ENCODE peak calls at places on chromosome 20, in seven cellular contexts. One of them, this sample, is unnamed.

GRCh38 chr20:5136096-5136495 is 9.3 kb downstream of the CDS2 start:
- DNase-seq in stimulated activated CD4-positive, alpha-beta T cell treated with anti-CD3 and anti-CD28 coated beads, Interleukin-1b, Interleukin-23, amount 100 ng/mL, for 1 hour: no peak
- DNase-seq in G401: no peak
- DNase-seq in cardiac fibroblast: no peak
- DNase-seq in activated naive CD4-positive, alpha-beta T cell: no peak
- DNase-seq in iris pigment epithelial cell: no peak
- DNase-seq in KG1: no peak
- DNase-seq in this sample: no peak

GRCh38 chr20:46883847-46884246 is 10.8 kb upstream of the EYA2 start:
- DNase-seq in G401: no peak
- DNase-seq in iris pigment epithelial cell: no peak
- DNase-seq in KG1: no peak
- DNase-seq in stimulated activated CD4-positive, alpha-beta T cell treated with anti-CD3 and anti-CD28 coated beads, Interleukin-1b, Interleukin-23, amount 100 ng/mL, for 1 hour: no peak
- DNase-seq in activated naive CD4-positive, alpha-beta T cell: no peak
- DNase-seq in cardiac fibroblast: no peak
- DNase-seq in this sample: no peak

GRCh38 chr20:52454660-52455059 is 263.1 kb upstream of the ZFP64 start:
- DNase-seq in iris pigment epithelial cell: peak; percentile 31
- DNase-seq in KG1: no peak
- DNase-seq in activated naive CD4-positive, alpha-beta T cell: no peak
- DNase-seq in G401: no peak
- DNase-seq in stimulated activated CD4-positive, alpha-beta T cell treated with anti-CD3 and anti-CD28 coated beads, Interleukin-1b, Interleukin-23, amount 100 ng/mL, for 1 hour: no peak
- DNase-seq in cardiac fibroblast: peak; percentile 61
- DNase-seq in this sample: no peak

GRCh38 chr20:60481051-60481741 is 523.0 kb downstream of the CDH26 start:
- DNase-seq in G401: no peak
- DNase-seq in KG1: no peak
- DNase-seq in stimulated activated CD4-positive, alpha-beta T cell treated with anti-CD3 and anti-CD28 coated beads, Interleukin-1b, Interleukin-23, amount 100 ng/mL, for 1 hour: no peak
- DNase-seq in iris pigment epithelial cell: no peak
- DNase-seq in activated naive CD4-positive, alpha-beta T cell: no peak
- DNase-seq in cardiac fibroblast: no peak
- DNase-seq in this sample: no peak

GRCh38 chr20:34516874-34517542 is 786 bp downstream of the DYNLRB1 start:
- DNase-seq in stimulated activated CD4-positive, alpha-beta T cell treated with anti-CD3 and anti-CD28 coated beads, Interleukin-1b, Interleukin-23, amount 100 ng/mL, for 1 hour: no peak
- DNase-seq in iris pigment epithelial cell: peak; percentile 15
- DNase-seq in cardiac fibroblast: no peak
- DNase-seq in KG1: peak; percentile 53
- DNase-seq in activated naive CD4-positive, alpha-beta T cell: no peak
- DNase-seq in G401: no peak
- DNase-seq in this sample: peak; percentile 76

GRCh38 chr20:19785173-19785799 is 27.2 kb downstream of the RIN2 start:
- DNase-seq in cardiac fibroblast: peak; percentile 81
- DNase-seq in KG1: no peak
- DNase-seq in stimulated activated CD4-positive, alpha-beta T cell treated with anti-CD3 and anti-CD28 coated beads, Interleukin-1b, Interleukin-23, amount 100 ng/mL, for 1 hour: no peak
- DNase-seq in iris pigment epithelial cell: peak; percentile 76
- DNase-seq in G401: no peak
- DNase-seq in activated naive CD4-positive, alpha-beta T cell: no peak
- DNase-seq in this sample: no peak

GRCh38 chr20:10306440-10307358 is 88.1 kb downstream of the SNAP25 start:
- DNase-seq in iris pigment epithelial cell: peak; percentile 93
- DNase-seq in stimulated activated CD4-positive, alpha-beta T cell treated with anti-CD3 and anti-CD28 coated beads, Interleukin-1b, Interleukin-23, amount 100 ng/mL, for 1 hour: no peak
- DNase-seq in activated naive CD4-positive, alpha-beta T cell: no peak
- DNase-seq in KG1: no peak
- DNase-seq in G401: no peak
- DNase-seq in cardiac fibroblast: peak; percentile 86
- DNase-seq in this sample: no peak

GRCh38 chr20:44028868-44029847 is 114.5 kb downstream of the TOX2 start:
- DNase-seq in stimulated activated CD4-positive, alpha-beta T cell treated with anti-CD3 and anti-CD28 coated beads, Interleukin-1b, Interleukin-23, amount 100 ng/mL, for 1 hour: no peak
- DNase-seq in cardiac fibroblast: no peak
- DNase-seq in KG1: no peak
- DNase-seq in activated naive CD4-positive, alpha-beta T cell: no peak
- DNase-seq in G401: no peak
- DNase-seq in iris pigment epithelial cell: no peak
- DNase-seq in this sample: no peak

GRCh38 chr20:11544029-11544678 is 373.5 kb upstream of the BTBD3 start:
- DNase-seq in stimulated activated CD4-positive, alpha-beta T cell treated with anti-CD3 and anti-CD28 coated beads, Interleukin-1b, Interleukin-23, amount 100 ng/mL, for 1 hour: no peak
- DNase-seq in cardiac fibroblast: peak; percentile 81
- DNase-seq in iris pigment epithelial cell: peak; percentile 71
- DNase-seq in G401: peak; percentile 75
- DNase-seq in KG1: peak; percentile 55
- DNase-seq in activated naive CD4-positive, alpha-beta T cell: no peak
- DNase-seq in this sample: peak; percentile 89

GRCh38 chr20:19543114-19543513 is 214.9 kb upstream of the RIN2 start:
- DNase-seq in activated naive CD4-positive, alpha-beta T cell: no peak
- DNase-seq in stimulated activated CD4-positive, alpha-beta T cell treated with anti-CD3 and anti-CD28 coated beads, Interleukin-1b, Interleukin-23, amount 100 ng/mL, for 1 hour: no peak
- DNase-seq in iris pigment epithelial cell: no peak
- DNase-seq in cardiac fibroblast: no peak
- DNase-seq in G401: no peak
- DNase-seq in KG1: no peak
- DNase-seq in this sample: no peak

GRCh38 chr20:9359561-9360308 is 154.7 kb upstream of the LAMP5 start:
- DNase-seq in KG1: peak; percentile 15
- DNase-seq in iris pigment epithelial cell: peak; percentile 70
- DNase-seq in cardiac fibroblast: peak; percentile 80
- DNase-seq in activated naive CD4-positive, alpha-beta T cell: no peak
- DNase-seq in stimulated activated CD4-positive, alpha-beta T cell treated with anti-CD3 and anti-CD28 coated beads, Interleukin-1b, Interleukin-23, amount 100 ng/mL, for 1 hour: no peak
- DNase-seq in G401: peak; percentile 70
- DNase-seq in this sample: peak; percentile 77

GRCh38 chr20:9506337-9506821 is 8.0 kb upstream of the LAMP5 start:
- DNase-seq in activated naive CD4-positive, alpha-beta T cell: no peak
- DNase-seq in G401: no peak
- DNase-seq in KG1: no peak
- DNase-seq in cardiac fibroblast: no peak
- DNase-seq in iris pigment epithelial cell: no peak
- DNase-seq in stimulated activated CD4-positive, alpha-beta T cell treated with anti-CD3 and anti-CD28 coated beads, Interleukin-1b, Interleukin-23, amount 100 ng/mL, for 1 hour: no peak
- DNase-seq in this sample: no peak

GRCh38 chr20:54525906-54526596 is 50.7 kb downstream of the DOK5 start:
- DNase-seq in activated naive CD4-positive, alpha-beta T cell: no peak
- DNase-seq in iris pigment epithelial cell: no peak
- DNase-seq in KG1: no peak
- DNase-seq in stimulated activated CD4-positive, alpha-beta T cell treated with anti-CD3 and anti-CD28 coated beads, Interleukin-1b, Interleukin-23, amount 100 ng/mL, for 1 hour: no peak
- DNase-seq in G401: no peak
- DNase-seq in cardiac fibroblast: peak; percentile 46
- DNase-seq in this sample: no peak

GRCh38 chr20:16942702-16943101 is 194.5 kb downstream of the OTOR start:
- DNase-seq in KG1: no peak
- DNase-seq in activated naive CD4-positive, alpha-beta T cell: no peak
- DNase-seq in stimulated activated CD4-positive, alpha-beta T cell treated with anti-CD3 and anti-CD28 coated beads, Interleukin-1b, Interleukin-23, amount 100 ng/mL, for 1 hour: no peak
- DNase-seq in cardiac fibroblast: no peak
- DNase-seq in iris pigment epithelial cell: peak; percentile 74
- DNase-seq in G401: no peak
- DNase-seq in this sample: no peak

GRCh38 chr20:18904624-18905023 is 91.0 kb downstream of the SCP2D1 start:
- DNase-seq in G401: peak; percentile 31
- DNase-seq in stimulated activated CD4-positive, alpha-beta T cell treated with anti-CD3 and anti-CD28 coated beads, Interleukin-1b, Interleukin-23, amount 100 ng/mL, for 1 hour: no peak
- DNase-seq in KG1: no peak
- DNase-seq in iris pigment epithelial cell: no peak
- DNase-seq in cardiac fibroblast: no peak
- DNase-seq in activated naive CD4-positive, alpha-beta T cell: no peak
- DNase-seq in this sample: peak; percentile 1

GRCh38 chr20:43726811-43727338 is at the start of gene GTSF1L:
- DNase-seq in KG1: no peak
- DNase-seq in G401: no peak
- DNase-seq in iris pigment epithelial cell: peak; percentile 39
- DNase-seq in cardiac fibroblast: peak; percentile 55
- DNase-seq in activated naive CD4-positive, alpha-beta T cell: no peak
- DNase-seq in stimulated activated CD4-positive, alpha-beta T cell treated with anti-CD3 and anti-CD28 coated beads, Interleukin-1b, Interleukin-23, amount 100 ng/mL, for 1 hour: no peak
- DNase-seq in this sample: no peak

GRCh38 chr20:40506567-40506966 is 182.5 kb downstream of the MAFB start:
- DNase-seq in cardiac fibroblast: peak; percentile 99
- DNase-seq in iris pigment epithelial cell: peak; percentile 98
- DNase-seq in activated naive CD4-positive, alpha-beta T cell: no peak
- DNase-seq in stimulated activated CD4-positive, alpha-beta T cell treated with anti-CD3 and anti-CD28 coated beads, Interleukin-1b, Interleukin-23, amount 100 ng/mL, for 1 hour: no peak
- DNase-seq in G401: peak; percentile 3
- DNase-seq in KG1: peak; percentile 46
- DNase-seq in this sample: no peak

GRCh38 chr20:35636095-35636494 is 20.5 kb downstream of the SPAG4 start:
- DNase-seq in G401: no peak
- DNase-seq in activated naive CD4-positive, alpha-beta T cell: no peak
- DNase-seq in KG1: no peak
- DNase-seq in iris pigment epithelial cell: no peak
- DNase-seq in cardiac fibroblast: no peak
- DNase-seq in stimulated activated CD4-positive, alpha-beta T cell treated with anti-CD3 and anti-CD28 coated beads, Interleukin-1b, Interleukin-23, amount 100 ng/mL, for 1 hour: no peak
- DNase-seq in this sample: no peak

GRCh38 chr20:26208296-26209091 is 511.8 kb upstream of the ZNF337 start:
- DNase-seq in cardiac fibroblast: no peak
- DNase-seq in stimulated activated CD4-positive, alpha-beta T cell treated with anti-CD3 and anti-CD28 coated beads, Interleukin-1b, Interleukin-23, amount 100 ng/mL, for 1 hour: peak; percentile 16
- DNase-seq in KG1: no peak
- DNase-seq in activated naive CD4-positive, alpha-beta T cell: peak; percentile 47
- DNase-seq in G401: no peak
- DNase-seq in iris pigment epithelial cell: no peak
- DNase-seq in this sample: no peak

GRCh38 chr20:15976047-15976731 is 597.1 kb downstream of the KIF16B start:
- DNase-seq in G401: peak; percentile 69
- DNase-seq in cardiac fibroblast: no peak
- DNase-seq in iris pigment epithelial cell: no peak
- DNase-seq in activated naive CD4-positive, alpha-beta T cell: no peak
- DNase-seq in stimulated activated CD4-positive, alpha-beta T cell treated with anti-CD3 and anti-CD28 coated beads, Interleukin-1b, Interleukin-23, amount 100 ng/mL, for 1 hour: no peak
- DNase-seq in KG1: no peak
- DNase-seq in this sample: no peak

GRCh38 chr20:57167971-57168693 is 98.3 kb downstream of the BMP7 start:
- DNase-seq in cardiac fibroblast: no peak
- DNase-seq in stimulated activated CD4-positive, alpha-beta T cell treated with anti-CD3 and anti-CD28 coated beads, Interleukin-1b, Interleukin-23, amount 100 ng/mL, for 1 hour: no peak
- DNase-seq in KG1: no peak
- DNase-seq in activated naive CD4-positive, alpha-beta T cell: no peak
- DNase-seq in G401: peak; percentile 16
- DNase-seq in iris pigment epithelial cell: no peak
- DNase-seq in this sample: no peak

GRCh38 chr20:57560554-57561355 is at the start of gene PCK1:
- DNase-seq in KG1: no peak
- DNase-seq in activated naive CD4-positive, alpha-beta T cell: no peak
- DNase-seq in iris pigment epithelial cell: no peak
- DNase-seq in stimulated activated CD4-positive, alpha-beta T cell treated with anti-CD3 and anti-CD28 coated beads, Interleukin-1b, Interleukin-23, amount 100 ng/mL, for 1 hour: no peak
- DNase-seq in G401: no peak
- DNase-seq in cardiac fibroblast: peak; percentile 15
- DNase-seq in this sample: peak; percentile 51

GRCh38 chr20:25247100-25247665 is 702 bp upstream of the PYGB start:
- DNase-seq in G401: peak; percentile 76
- DNase-seq in KG1: no peak
- DNase-seq in iris pigment epithelial cell: peak; percentile 73
- DNase-seq in activated naive CD4-positive, alpha-beta T cell: no peak
- DNase-seq in stimulated activated CD4-positive, alpha-beta T cell treated with anti-CD3 and anti-CD28 coated beads, Interleukin-1b, Interleukin-23, amount 100 ng/mL, for 1 hour: no peak
- DNase-seq in cardiac fibroblast: peak; percentile 72
- DNase-seq in this sample: peak; percentile 21

GRCh38 chr20:41573955-41574354 is 44.2 kb downstream of the CHD6 start:
- DNase-seq in G401: no peak
- DNase-seq in stimulated activated CD4-positive, alpha-beta T cell treated with anti-CD3 and anti-CD28 coated beads, Interleukin-1b, Interleukin-23, amount 100 ng/mL, for 1 hour: no peak
- DNase-seq in activated naive CD4-positive, alpha-beta T cell: no peak
- DNase-seq in iris pigment epithelial cell: no peak
- DNase-seq in KG1: no peak
- DNase-seq in cardiac fibroblast: no peak
- DNase-seq in this sample: no peak

GRCh38 chr20:38790210-38791053 is 15.1 kb upstream of the PPP1R16B start:
- DNase-seq in cardiac fibroblast: peak; percentile 19
- DNase-seq in KG1: peak; percentile 13
- DNase-seq in stimulated activated CD4-positive, alpha-beta T cell treated with anti-CD3 and anti-CD28 coated beads, Interleukin-1b, Interleukin-23, amount 100 ng/mL, for 1 hour: no peak
- DNase-seq in activated naive CD4-positive, alpha-beta T cell: peak; percentile 16
- DNase-seq in G401: peak; percentile 23
- DNase-seq in iris pigment epithelial cell: peak; percentile 22
- DNase-seq in this sample: no peak

GRCh38 chr20:14337400-14338171 is at the start of gene FLRT3:
- DNase-seq in KG1: peak; percentile 12
- DNase-seq in cardiac fibroblast: peak; percentile 95
- DNase-seq in G401: peak; percentile 99
- DNase-seq in stimulated activated CD4-positive, alpha-beta T cell treated with anti-CD3 and anti-CD28 coated beads, Interleukin-1b, Interleukin-23, amount 100 ng/mL, for 1 hour: no peak
- DNase-seq in activated naive CD4-positive, alpha-beta T cell: no peak
- DNase-seq in iris pigment epithelial cell: peak; percentile 94
- DNase-seq in this sample: peak; percentile 92

GRCh38 chr20:58546312-58546711 is 31.1 kb upstream of the APCDD1L start:
- DNase-seq in cardiac fibroblast: no peak
- DNase-seq in KG1: no peak
- DNase-seq in iris pigment epithelial cell: no peak
- DNase-seq in stimulated activated CD4-positive, alpha-beta T cell treated with anti-CD3 and anti-CD28 coated beads, Interleukin-1b, Interleukin-23, amount 100 ng/mL, for 1 hour: no peak
- DNase-seq in G401: no peak
- DNase-seq in activated naive CD4-positive, alpha-beta T cell: no peak
- DNase-seq in this sample: no peak

GRCh38 chr20:63532449-63532971 is 4.7 kb downstream of the PTK6 start:
- DNase-seq in G401: no peak
- DNase-seq in activated naive CD4-positive, alpha-beta T cell: no peak
- DNase-seq in KG1: no peak
- DNase-seq in cardiac fibroblast: no peak
- DNase-seq in iris pigment epithelial cell: no peak
- DNase-seq in stimulated activated CD4-positive, alpha-beta T cell treated with anti-CD3 and anti-CD28 coated beads, Interleukin-1b, Interleukin-23, amount 100 ng/mL, for 1 hour: no peak
- DNase-seq in this sample: no peak

GRCh38 chr20:34703573-34704176 is 469 bp upstream of the TP53INP2 start:
- DNase-seq in cardiac fibroblast: peak; percentile 44
- DNase-seq in G401: no peak
- DNase-seq in KG1: no peak
- DNase-seq in iris pigment epithelial cell: peak; percentile 57
- DNase-seq in stimulated activated CD4-positive, alpha-beta T cell treated with anti-CD3 and anti-CD28 coated beads, Interleukin-1b, Interleukin-23, amount 100 ng/mL, for 1 hour: no peak
- DNase-seq in activated naive CD4-positive, alpha-beta T cell: no peak
- DNase-seq in this sample: peak; percentile 85

GRCh38 chr20:1383621-1384404 is 9.0 kb downstream of the FKBP1A start:
- DNase-seq in iris pigment epithelial cell: no peak
- DNase-seq in KG1: no peak
- DNase-seq in cardiac fibroblast: no peak
- DNase-seq in G401: no peak
- DNase-seq in stimulated activated CD4-positive, alpha-beta T cell treated with anti-CD3 and anti-CD28 coated beads, Interleukin-1b, Interleukin-23, amount 100 ng/mL, for 1 hour: no peak
- DNase-seq in activated naive CD4-positive, alpha-beta T cell: no peak
- DNase-seq in this sample: peak; percentile 87

GRCh38 chr20:63962426-63963347 is 6.5 kb upstream of the UCKL1 start:
- DNase-seq in activated naive CD4-positive, alpha-beta T cell: no peak
- DNase-seq in KG1: no peak
- DNase-seq in G401: no peak
- DNase-seq in cardiac fibroblast: no peak
- DNase-seq in stimulated activated CD4-positive, alpha-beta T cell treated with anti-CD3 and anti-CD28 coated beads, Interleukin-1b, Interleukin-23, amount 100 ng/mL, for 1 hour: no peak
- DNase-seq in iris pigment epithelial cell: no peak
- DNase-seq in this sample: no peak

GRCh38 chr20:21396045-21396893 is 1.1 kb downstream of the NKX2-4 start:
- DNase-seq in stimulated activated CD4-positive, alpha-beta T cell treated with anti-CD3 and anti-CD28 coated beads, Interleukin-1b, Interleukin-23, amount 100 ng/mL, for 1 hour: no peak
- DNase-seq in cardiac fibroblast: no peak
- DNase-seq in KG1: no peak
- DNase-seq in iris pigment epithelial cell: no peak
- DNase-seq in G401: no peak
- DNase-seq in activated naive CD4-positive, alpha-beta T cell: peak; percentile 3
- DNase-seq in this sample: no peak

GRCh38 chr20:53962388-53962787 is 108.0 kb downstream of the BCAS1 start:
- DNase-seq in cardiac fibroblast: no peak
- DNase-seq in G401: no peak
- DNase-seq in activated naive CD4-positive, alpha-beta T cell: no peak
- DNase-seq in stimulated activated CD4-positive, alpha-beta T cell treated with anti-CD3 and anti-CD28 coated beads, Interleukin-1b, Interleukin-23, amount 100 ng/mL, for 1 hour: no peak
- DNase-seq in KG1: no peak
- DNase-seq in iris pigment epithelial cell: no peak
- DNase-seq in this sample: no peak

GRCh38 chr20:55153321-55153720 is 677.9 kb downstream of the DOK5 start:
- DNase-seq in cardiac fibroblast: no peak
- DNase-seq in G401: no peak
- DNase-seq in stimulated activated CD4-positive, alpha-beta T cell treated with anti-CD3 and anti-CD28 coated beads, Interleukin-1b, Interleukin-23, amount 100 ng/mL, for 1 hour: no peak
- DNase-seq in KG1: no peak
- DNase-seq in iris pigment epithelial cell: no peak
- DNase-seq in activated naive CD4-positive, alpha-beta T cell: no peak
- DNase-seq in this sample: no peak

GRCh38 chr20:50191065-50191565 is 485 bp downstream of the CEBPB start:
- DNase-seq in cardiac fibroblast: no peak
- DNase-seq in activated naive CD4-positive, alpha-beta T cell: peak; percentile 68
- DNase-seq in stimulated activated CD4-positive, alpha-beta T cell treated with anti-CD3 and anti-CD28 coated beads, Interleukin-1b, Interleukin-23, amount 100 ng/mL, for 1 hour: peak; percentile 37
- DNase-seq in G401: no peak
- DNase-seq in KG1: peak; percentile 33
- DNase-seq in iris pigment epithelial cell: peak; percentile 85
- DNase-seq in this sample: peak; percentile 84

GRCh38 chr20:63439866-63440265 is 32.6 kb downstream of the KCNQ2 start:
- DNase-seq in KG1: no peak
- DNase-seq in cardiac fibroblast: no peak
- DNase-seq in stimulated activated CD4-positive, alpha-beta T cell treated with anti-CD3 and anti-CD28 coated beads, Interleukin-1b, Interleukin-23, amount 100 ng/mL, for 1 hour: no peak
- DNase-seq in iris pigment epithelial cell: no peak
- DNase-seq in G401: no peak
- DNase-seq in activated naive CD4-positive, alpha-beta T cell: no peak
- DNase-seq in this sample: no peak

GRCh38 chr20:18224968-18225568 is 63.3 kb upstream of the ZNF133 start:
- DNase-seq in KG1: no peak
- DNase-seq in stimulated activated CD4-positive, alpha-beta T cell treated with anti-CD3 and anti-CD28 coated beads, Interleukin-1b, Interleukin-23, amount 100 ng/mL, for 1 hour: no peak
- DNase-seq in G401: no peak
- DNase-seq in activated naive CD4-positive, alpha-beta T cell: no peak
- DNase-seq in iris pigment epithelial cell: peak; percentile 61
- DNase-seq in cardiac fibroblast: peak; percentile 76
- DNase-seq in this sample: no peak

GRCh38 chr20:9353916-9354276 is 160.5 kb upstream of the LAMP5 start:
- DNase-seq in KG1: no peak
- DNase-seq in activated naive CD4-positive, alpha-beta T cell: no peak
- DNase-seq in G401: no peak
- DNase-seq in cardiac fibroblast: peak; percentile 68
- DNase-seq in iris pigment epithelial cell: peak; percentile 59
- DNase-seq in stimulated activated CD4-positive, alpha-beta T cell treated with anti-CD3 and anti-CD28 coated beads, Interleukin-1b, Interleukin-23, amount 100 ng/mL, for 1 hour: no peak
- DNase-seq in this sample: no peak

This sample was measured in NCI-H1417.